ENCODE peak calls at places on chromosome 13, in nine cellular contexts. Z is fibroblast of lung, H is AG09309, M is esophagus squamous epithelium, S is foreskin fibroblast, W is PC-3, E is hepatocyte, D is stomach, Q is astrocyte. I is an unnamed sample.

GRCh38 chr13:71817335-71817734 is 49.7 kb downstream of the DACH1 start:
- DNase-seq in Z (no peak), H (no peak), M (no peak), S (no peak), W (no peak), E (no peak), D (no peak), Q (no peak), I (peak; percentile 43)

GRCh38 chr13:71618154-71618553 is 248.8 kb downstream of the DACH1 start:
- DNase-seq in Z (peak; percentile 43), H (no peak), M (no peak), S (no peak), W (no peak), E (no peak), D (no peak), Q (peak; percentile 31), I (no peak)

GRCh38 chr13:106284358-106284757 is 251.1 kb downstream of the EFNB2 start:
- DNase-seq in Z (peak; percentile 12), H (no peak), M (no peak), S (peak; percentile 21), W (peak; percentile 85), E (no peak), D (no peak), Q (no peak), I (peak; percentile 79)

GRCh38 chr13:40379794-40380608 is 286.4 kb downstream of the FOXO1 start:
- DNase-seq in Z (no peak), H (no peak), M (no peak), S (no peak), W (no peak), E (no peak), D (no peak), Q (no peak), I (no peak)

GRCh38 chr13:22717036-22717435 is 463.7 kb upstream of the SGCG start:
- DNase-seq in Z (no peak), H (no peak), M (no peak), S (no peak), W (no peak), E (no peak), D (no peak), Q (no peak), I (no peak)

GRCh38 chr13:98485561-98485960 is 91.3 kb downstream of the STK24 start:
- DNase-seq in Z (no peak), H (no peak), M (no peak), S (no peak), W (no peak), E (no peak), D (no peak), Q (no peak), I (no peak)

GRCh38 chr13:105343134-105343806 is 1192.2 kb downstream of the EFNB2 start:
- DNase-seq in Z (peak; percentile 78), H (no peak), M (no peak), S (no peak), W (no peak), E (no peak), D (no peak), Q (peak; percentile 70), I (no peak)

GRCh38 chr13:42420304-42420703 is 148.4 kb downstream of the AKAP11 start:
- DNase-seq in Z (no peak), H (no peak), M (no peak), S (no peak), W (no peak), E (no peak), D (no peak), Q (no peak), I (no peak)

GRCh38 chr13:23610187-23610576 is 40.0 kb downstream of the TNFRSF19 start:
- DNase-seq in Z (peak; percentile 51), H (no peak), M (no peak), S (no peak), W (peak; percentile 69), E (no peak), D (no peak), Q (peak; percentile 47), I (no peak)

GRCh38 chr13:80038371-80038770 is 302.6 kb downstream of the SPRY2 start:
- DNase-seq in Z (no peak), H (no peak), M (no peak), S (no peak), W (no peak), E (no peak), D (no peak), Q (no peak), I (no peak)

GRCh38 chr13:36067619-36068456 is 63.3 kb downstream of the DCLK1 start:
- DNase-seq in Z (no peak), H (no peak), M (no peak), S (no peak), W (no peak), E (no peak), D (no peak), Q (no peak), I (no peak)

GRCh38 chr13:101709952-101710351 is 257.5 kb downstream of the ITGBL1 start:
- DNase-seq in Z (no peak), H (no peak), M (no peak), S (no peak), W (peak; percentile 8), E (no peak), D (no peak), Q (no peak), I (no peak)

DNA sequence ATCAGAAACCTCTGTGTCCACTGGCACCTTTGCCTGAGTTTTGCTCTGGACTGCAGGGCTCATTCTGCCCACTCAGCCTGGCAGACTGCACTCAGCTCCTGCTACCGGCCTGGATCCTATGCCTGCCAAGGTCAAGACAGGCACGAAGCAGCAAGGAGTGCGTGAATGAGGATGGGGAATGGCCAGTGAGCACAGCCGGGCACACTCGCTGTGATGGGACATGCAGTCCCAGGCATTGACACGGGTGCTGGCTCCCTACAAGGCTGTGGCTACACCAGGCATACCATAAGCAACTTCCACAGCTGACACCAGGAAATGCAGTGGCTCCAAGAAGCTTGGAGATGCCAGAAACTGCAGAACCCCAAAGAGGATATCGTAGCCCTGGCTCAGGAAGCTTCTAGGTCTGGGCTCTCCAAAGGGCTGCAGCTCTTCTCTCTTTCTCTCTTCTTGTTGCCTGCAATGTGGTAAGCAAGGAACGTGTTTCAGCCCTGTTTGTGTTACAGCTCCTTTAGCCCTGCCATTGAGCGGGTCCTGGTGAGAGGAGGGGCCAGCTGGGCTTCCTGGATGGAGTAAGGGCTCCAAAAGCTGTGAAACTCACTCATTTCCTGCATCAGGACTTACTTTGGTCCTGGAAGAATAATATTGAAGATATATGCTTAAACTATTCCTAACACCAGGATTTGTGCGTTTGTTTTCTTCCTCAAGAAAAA is 832.6 kb upstream of the SLITRK5 start:
- DNase-seq in Z (no peak), H (no peak), M (no peak), S (no peak), W (no peak), E (no peak), D (no peak), Q (no peak), I (no peak)
- H3K4me3 ChIP-seq in Z (no peak overlapping the region), H (no peak overlapping the region), M (no peak overlapping the region), S (no peak overlapping the region), W (no peak overlapping the region), E (no peak overlapping the region), D (no peak overlapping the region), Q (no peak overlapping the region), I (no peak overlapping the region)

GRCh38 chr13:68927387-68928026 is 1180.1 kb upstream of the ATXN8OS start:
- DNase-seq in Z (peak; percentile 25), H (no peak), M (no peak), S (no peak), W (peak; percentile 60), E (peak; percentile 70), D (no peak), Q (peak; percentile 14), I (peak; percentile 60)
- TF ChIP-seq CTCF in Z (peak; percentile 24), H (no peak), M (no peak), S (no peak), W (peak; percentile 65), E (peak; percentile 82), D (no peak), Q (peak; percentile 55), I (peak; percentile 87)

GRCh38 chr13:43785681-43786471 is 896 bp downstream of the ENOX1 start:
- DNase-seq in Z (peak; percentile 62), H (no peak), M (no peak), S (peak; percentile 79), W (peak; percentile 48), E (peak; percentile 77), D (peak; percentile 70), Q (peak; percentile 55), I (peak; percentile 63)

GRCh38 chr13:43787518-43787891 is 733 bp upstream of the ENOX1 start:
- DNase-seq in Z (no peak), H (no peak), M (no peak), S (no peak), W (peak; percentile 9), E (no peak), D (no peak), Q (no peak), I (no peak)

GRCh38 chr13:43786472-43786765 is 353 bp downstream of the ENOX1 start:
- DNase-seq in Z (no peak), H (no peak), M (no peak), S (no peak), W (no peak), E (no peak), D (no peak), Q (no peak), I (no peak)

GRCh38 chr13:43786766-43787517 is at the start of gene ENOX1:
- DNase-seq in Z (peak; percentile 72), H (no peak), M (no peak), S (peak; percentile 72), W (peak; percentile 47), E (peak; percentile 89), D (peak; percentile 49), Q (peak; percentile 51), I (peak; percentile 63)

GRCh38 chr13:43787998-43788397 is 1.2 kb upstream of the ENOX1 start:
- DNase-seq in Z (peak; percentile 39), H (no peak), M (no peak), S (peak; percentile 51), W (peak; percentile 63), E (no peak), D (no peak), Q (peak; percentile 18), I (peak; percentile 65)
- H3K4me3 ChIP-seq in Z (no peak overlapping the region), H (no peak overlapping the region), M (no peak overlapping the region), S (no peak overlapping the region), W (peak overlapping the region; percentile 79), E (no peak overlapping the region), D (peak overlapping the region; percentile 78), Q (peak overlapping the region; percentile 62), I (no peak overlapping the region)

GRCh38 chr13:103803349-103803748 is 737.1 kb upstream of the SLC10A2 start:
- DNase-seq in Z (no peak), H (no peak), M (no peak), S (no peak), W (no peak), E (no peak), D (no peak), Q (no peak), I (no peak)

GRCh38 chr13:103794526-103794925 is 728.3 kb upstream of the SLC10A2 start:
- DNase-seq in Z (no peak), H (no peak), M (no peak), S (no peak), W (no peak), E (no peak), D (no peak), Q (no peak), I (no peak)

GRCh38 chr13:103795892-103796478 is 729.8 kb upstream of the SLC10A2 start:
- DNase-seq in Z (no peak), H (no peak), M (no peak), S (no peak), W (no peak), E (no peak), D (no peak), Q (no peak), I (no peak)

DNA sequence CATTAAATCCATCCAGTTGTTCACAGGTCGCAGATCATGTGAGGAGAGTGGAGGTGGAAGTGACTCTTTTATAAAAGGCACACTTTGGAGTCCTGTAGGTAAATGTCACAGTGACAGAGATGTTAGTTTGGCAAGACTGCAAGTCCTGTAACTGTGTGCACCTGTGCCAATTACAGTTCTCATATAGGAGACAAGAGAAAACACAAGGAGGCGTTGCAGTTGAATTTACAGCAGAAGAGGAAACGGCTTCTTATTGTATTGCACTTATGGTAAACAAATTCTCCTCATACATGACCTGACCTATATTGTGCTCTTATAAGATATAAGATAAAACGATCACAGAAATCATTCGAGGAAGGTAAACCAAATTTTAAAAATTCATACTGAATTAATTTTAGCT is 732.8 kb upstream of the SLC10A2 start:
- DNase-seq in Z (no peak), H (no peak), M (no peak), S (no peak), W (peak; percentile 7), E (no peak), D (no peak), Q (no peak), I (peak; percentile 4)
- TF ChIP-seq CTCF in Z (no peak), H (no peak), M (no peak), S (no peak), W (peak; percentile 13), E (no peak), D (no peak), Q (no peak), I (no peak)

I was measured in epithelial cell of esophagus.